ENCODE peak calls at places on chromosomes 7 and 10, in four cellular contexts. B is activated T-helper 1 cell treated with Interleukin-2 at 50 U/mL for 16 hours, J is endothelial cell, C is left lung. Z is an unnamed sample.

GRCh38 chr10:113681533-113682470 is 2.1 kb downstream of the CASP7 start:
- DNase-seq in C (no peak), J (no peak), B (no peak), Z (no peak)

GRCh38 chr7:143003393-143004051 is 23.4 kb downstream of the OR9A2 start:
- DNase-seq in J (no peak), C (no peak), B (no peak), Z (peak)

GRCh38 chr7:31729195-31729804 is 42.3 kb downstream of the PPP1R17 start:
- DNase-seq in B (no peak), J (no peak), C (no peak), Z (no peak)

GRCh38 chr7:52715701-52716100 is 319.7 kb upstream of the POM121L12 start:
- DNase-seq in J (no peak), C (no peak), B (no peak), Z (no peak)

GRCh38 chr7:115838829-115839228 is 191.7 kb downstream of the TFEC start:
- DNase-seq in C (no peak), B (no peak), J (no peak), Z (no peak)

GRCh38 chr7:39750253-39750994 is 127.1 kb downstream of the RALA start:
- DNase-seq in B (no peak), J (no peak), C (no peak), Z (no peak)

GRCh38 chr7:64879800-64880199 is 23.3 kb upstream of the ZNF273 start:
- DNase-seq in J (no peak), C (no peak), B (no peak), Z (no peak)

GRCh38 chr7:34718867-34719266 is 60.8 kb downstream of the NPSR1 start:
- DNase-seq in B (no peak), C (no peak), J (no peak), Z (no peak)

GRCh38 chr7:55075464-55075971 is 56.7 kb downstream of the EGFR start:
- DNase-seq in C (no peak), B (no peak), J (no peak), Z (no peak)

GRCh38 chr7:39127058-39127457 is 149.3 kb downstream of the POU6F2 start:
- DNase-seq in J (no peak), B (no peak), C (no peak), Z (no peak)

GRCh38 chr7:74452748-74453320 is 872 bp upstream of the GTF2IRD1 start:
- DNase-seq in C (no peak), B (no peak), J (no peak), Z (peak)

GRCh38 chr10:128073880-128074279 is 52.3 kb downstream of the MKI67 start:
- DNase-seq in J (no peak), C (no peak), B (no peak), Z (no peak)

GRCh38 chr10:117569610-117570395 is 27.3 kb downstream of the EMX2 start:
- DNase-seq in C (no peak), B (no peak), J (no peak), Z (no peak)

GRCh38 chr7:36764929-36765328 is 40.6 kb upstream of the AOAH start:
- DNase-seq in B (no peak), J (no peak), C (no peak), Z (no peak)

GRCh38 chr7:134693256-134693655 is 46.6 kb downstream of the BPGM start:
- DNase-seq in C (no peak), B (no peak), J (no peak), Z (no peak)

GRCh38 chr7:78301361-78301760 is 502.8 kb downstream of the PHTF2 start:
- DNase-seq in C (no peak), B (no peak), J (no peak), Z (no peak)

GRCh38 chr10:81405399-81405798 is 469.6 kb upstream of the NRG3 start:
- DNase-seq in C (no peak), B (no peak), J (no peak), Z (no peak)

GRCh38 chr10:29099001-29099400 is 189.9 kb upstream of the LYZL1 start:
- DNase-seq in C (no peak), J (no peak), B (no peak), Z (no peak)

GRCh38 chr7:54477083-54477482 is 65.1 kb upstream of the VSTM2A start:
- DNase-seq in C (no peak), J (no peak), B (no peak), Z (no peak)

GRCh38 chr7:3027005-3027404 is 16.7 kb downstream of the CARD11 start:
- DNase-seq in J (no peak), B (no peak), C (no peak), Z (no peak)

GRCh38 chr10:49415109-49415508 is 19.2 kb upstream of the DRGX start:
- DNase-seq in B (no peak), J (no peak), C (no peak), Z (no peak)

GRCh38 chr7:89023146-89023545 is 227.6 kb upstream of the TEX47 start:
- DNase-seq in C (no peak), B (no peak), J (no peak), Z (no peak)

GRCh38 chr10:89959433-89960110 is 258.2 kb downstream of the KIF20B start:
- DNase-seq in J (no peak), B (no peak), C (no peak), Z (no peak)

GRCh38 chr10:61901829-61902447 is 439 bp downstream of the ARID5B start:
- DNase-seq in C (no peak), J (peak), B (no peak), Z (no peak)

GRCh38 chr10:50260791-50261281 is 9.5 kb upstream of the ASAH2 start:
- DNase-seq in B (no peak), C (no peak), J (no peak), Z (no peak)

GRCh38 chr10:110137142-110137545 is 70.3 kb upstream of the MXI1 start:
- DNase-seq in C (no peak), B (no peak), J (no peak), Z (no peak)

GRCh38 chr10:72925951-72926465 is 28.6 kb downstream of the PLA2G12B start:
- DNase-seq in B (no peak), C (no peak), J (no peak), Z (no peak)

GRCh38 chr7:151087247-151088018 is 1.2 kb downstream of the AGAP3 start:
- DNase-seq in C (peak), B (no peak), J (no peak), Z (no peak)

GRCh38 chr10:100327007-100327700 is 2.9 kb downstream of the PKD2L1 start:
- DNase-seq in C (no peak), J (no peak), B (no peak), Z (no peak)

GRCh38 chr7:14219125-14219524 is 229.7 kb upstream of the ETV1 start:
- DNase-seq in C (no peak), J (no peak), B (no peak), Z (no peak)

GRCh38 chr7:131302876-131303707 is 24.6 kb upstream of the MKLN1 start:
- DNase-seq in J (peak), B (peak), C (no peak), Z (peak)

GRCh38 chr7:140526901-140527664 is 47.8 kb upstream of the MKRN1 start:
- DNase-seq in C (no peak), J (no peak), B (no peak), Z (no peak)

GRCh38 chr10:112235920-112236319 is 47.3 kb upstream of the TECTB start:
- DNase-seq in C (no peak), J (no peak), B (no peak), Z (no peak)

Z was measured in T-helper 17 cell.